ENCODE peak calls at places on chromosomes 5 and 9, in four cellular contexts. K, L, O and I are unnamed samples.

GRCh38 chr9:107288701-107289100 is 5.6 kb downstream of the RAD23B start:
- DNase-seq in K (no peak), L (no peak), O (no peak), I (no peak)

GRCh38 chr5:102668220-102668930 is 86.7 kb upstream of the PAM start:
- DNase-seq in K (no peak), L (no peak), O (no peak), I (no peak)

GRCh38 chr9:92294297-92294676 is 790 bp upstream of the IARS1 start:
- DNase-seq in K (peak), L (no peak), O (peak), I (peak)

GRCh38 chr5:150140830-150141229 is 14.8 kb downstream of the PDGFRB start:
- DNase-seq in K (peak), L (no peak), O (peak), I (peak)

GRCh38 chr5:57442080-57442839 is 40.4 kb downstream of the ACTBL2 start:
- DNase-seq in K (peak), L (no peak), O (peak), I (peak)

GRCh38 chr5:154444559-154445421 is 1.0 kb upstream of the SAP30L start:
- DNase-seq in K (no peak), L (no peak), O (no peak), I (no peak)

GRCh38 chr9:99590879-99591278 is 230.8 kb upstream of the NR4A3 start:
- DNase-seq in K (no peak), L (no peak), O (no peak), I (no peak)

GRCh38 chr9:73838871-73839270 is 658.3 kb upstream of the RORB start:
- DNase-seq in K (no peak), L (no peak), O (no peak), I (no peak)

GRCh38 chr5:131776451-131776850 is 20.4 kb downstream of the FNIP1 start:
- DNase-seq in K (no peak), L (no peak), O (no peak), I (peak)

GRCh38 chr5:3601929-3602712 is 6.5 kb downstream of the IRX1 start:
- DNase-seq in K (peak), L (no peak), O (no peak), I (no peak)

GRCh38 chr5:2441496-2442180 is 309.8 kb downstream of the IRX2 start:
- DNase-seq in K (no peak), L (no peak), O (no peak), I (no peak)

GRCh38 chr9:16136961-16137360 is 584.1 kb downstream of the CCDC171 start:
- DNase-seq in K (peak), L (no peak), O (peak), I (peak)

GRCh38 chr5:179393078-179393477 is 47.8 kb upstream of the ADAMTS2 start:
- DNase-seq in K (peak), L (peak), O (peak), I (peak)

GRCh38 chr5:122150128-122150685 is 20.9 kb downstream of the ZNF474 start:
- DNase-seq in K (peak), L (no peak), O (peak), I (no peak)

GRCh38 chr9:21854594-21854993 is 52.2 kb downstream of the MTAP start:
- DNase-seq in K (peak), L (no peak), O (peak), I (peak)

GRCh38 chr5:91214571-91214970 is 168.5 kb downstream of the ARRDC3 start:
- DNase-seq in K (no peak), L (no peak), O (no peak), I (no peak)

GRCh38 chr5:80156156-80156555 is 99.7 kb downstream of the SERINC5 start:
- DNase-seq in K (peak), L (no peak), O (peak), I (no peak)

GRCh38 chr9:138033950-138034349 is 156.4 kb downstream of the CACNA1B start:
- DNase-seq in K (no peak), L (no peak), O (no peak), I (no peak)

GRCh38 chr5:38994329-38994927 is 79.8 kb downstream of the RICTOR start:
- DNase-seq in K (peak), L (no peak), O (peak), I (peak)

GRCh38 chr5:76270214-76270613 is 132.9 kb upstream of the IQGAP2 start:
- DNase-seq in K (peak), L (no peak), O (peak), I (no peak)

GRCh38 chr9:136196465-136197371 is 8.2 kb downstream of the LHX3 start:
- DNase-seq in K (no peak), L (no peak), O (no peak), I (no peak)

GRCh38 chr5:135373747-135374515 is 25.1 kb downstream of the MACROH2A1 start:
- DNase-seq in K (no peak), L (no peak), O (no peak), I (peak)

GRCh38 chr5:58406394-58406793 is 53.5 kb downstream of the PLK2 start:
- DNase-seq in K (peak), L (no peak), O (no peak), I (no peak)

GRCh38 chr9:36902861-36903524 is 131.1 kb downstream of the PAX5 start:
- DNase-seq in K (no peak), L (no peak), O (no peak), I (no peak)

GRCh38 chr5:10642367-10642766 is 78.5 kb downstream of the ANKRD33B start:
- DNase-seq in K (no peak), L (peak), O (no peak), I (no peak)

GRCh38 chr9:101758300-101758930 is 20.0 kb upstream of the GRIN3A start:
- DNase-seq in K (no peak), L (no peak), O (no peak), I (peak)

GRCh38 chr9:78365979-78366697 is 69.2 kb downstream of the PSAT1 start:
- DNase-seq in K (no peak), L (no peak), O (peak), I (peak)

GRCh38 chr5:72096602-72097205 is 10.6 kb upstream of the MAP1B start:
- DNase-seq in K (no peak), L (no peak), O (no peak), I (no peak)

GRCh38 chr9:78296208-78296892 is 575 bp upstream of the PSAT1 start:
- DNase-seq in K (peak), L (no peak), O (peak), I (peak)

GRCh38 chr5:6039111-6039510 is 339.2 kb downstream of the MED10 start:
- DNase-seq in K (no peak), L (no peak), O (no peak), I (no peak)

GRCh38 chr5:141338538-141339306 is at the start of gene PCDHGA2:
- DNase-seq in K (peak), L (peak), O (peak), I (peak)

GRCh38 chr5:16934123-16934522 is 2.0 kb downstream of the MYO10 start:
- DNase-seq in K (peak), L (no peak), O (peak), I (peak)

GRCh38 chr9:120928720-120929389 is 2.3 kb upstream of the TRAF1 start:
- DNase-seq in K (peak), L (peak), O (no peak), I (peak)

GRCh38 chr9:33443504-33444154 is 3.8 kb downstream of the AQP3 start:
- DNase-seq in K (no peak), L (no peak), O (no peak), I (no peak)

GRCh38 chr9:93099551-93100264 is 3.7 kb downstream of the CARD19 start:
- DNase-seq in K (no peak), L (peak), O (no peak), I (peak)

GRCh38 chr5:123474238-123474637 is 37.7 kb upstream of the CSNK1G3 start:
- DNase-seq in K (no peak), L (no peak), O (no peak), I (peak)

GRCh38 chr5:9441610-9442009 is 104.3 kb downstream of the SEMA5A start:
- DNase-seq in K (no peak), L (no peak), O (peak), I (no peak)

GRCh38 chr9:87850405-87850804 is 32.3 kb upstream of the SPATA31E1 start:
- DNase-seq in K (peak), L (no peak), O (peak), I (peak)